ENCODE peak calls at places on chromosome 15, in ten cellular contexts. Q, D, W, G, B, O, N, P, Z and J are unnamed samples.

GRCh38 chr15:77370580-77370979 is 49.3 kb downstream of the PEAK1 start:
- DNase-seq in Q (peak), D (no peak), W (no peak), G (no peak), B (no peak), O (peak), N (no peak), P (no peak), Z (no peak), J (no peak)

GRCh38 chr15:83107841-83108181 is 366 bp downstream of the TM6SF1 start:
- DNase-seq in Q (no peak), D (no peak), W (no peak), G (no peak), B (no peak), O (no peak), N (no peak), P (no peak), Z (no peak), J (no peak)

GRCh38 chr15:44796508-44796907 is 60.2 kb downstream of the TRIM69 start:
- DNase-seq in Q (no peak), D (no peak), W (no peak), G (no peak), B (no peak), O (no peak), N (no peak), P (no peak), Z (no peak), J (no peak)

GRCh38 chr15:84598250-84598649 is 2.6 kb upstream of the ZSCAN2 start:
- DNase-seq in Q (no peak), D (no peak), W (no peak), G (no peak), B (no peak), O (peak), N (peak), P (peak), Z (no peak), J (peak)

GRCh38 chr15:57305009-57305408 is 71.3 kb upstream of the CGNL1 start:
- DNase-seq in Q (no peak), D (no peak), W (no peak), G (no peak), B (no peak), O (no peak), N (no peak), P (no peak), Z (no peak), J (no peak)

GRCh38 chr15:85162237-85162636 is 180.6 kb downstream of the PDE8A start:
- DNase-seq in Q (no peak), D (no peak), W (no peak), G (no peak), B (no peak), O (no peak), N (no peak), P (no peak), Z (no peak), J (no peak)

GRCh38 chr15:89293012-89293411 is 41.6 kb downstream of the POLG start:
- DNase-seq in Q (no peak), D (no peak), W (no peak), G (no peak), B (no peak), O (no peak), N (no peak), P (no peak), Z (no peak), J (no peak)

GRCh38 chr15:71044006-71044405 is 71.3 kb upstream of the THSD4 start:
- DNase-seq in Q (peak), D (no peak), W (no peak), G (no peak), B (no peak), O (peak), N (peak), P (no peak), Z (no peak), J (no peak)

GRCh38 chr15:56964182-56964581 is 45.7 kb downstream of the TCF12 start:
- DNase-seq in Q (peak), D (peak), W (no peak), G (no peak), B (no peak), O (peak), N (no peak), P (no peak), Z (no peak), J (no peak)

GRCh38 chr15:59838900-59839299 is 149.8 kb upstream of the BNIP2 start:
- DNase-seq in Q (no peak), D (no peak), W (no peak), G (no peak), B (no peak), O (no peak), N (no peak), P (no peak), Z (no peak), J (no peak)

GRCh38 chr15:101568304-101568703 is 78.8 kb upstream of the PCSK6 start:
- DNase-seq in Q (no peak), D (no peak), W (no peak), G (no peak), B (no peak), O (peak), N (no peak), P (no peak), Z (no peak), J (no peak)

GRCh38 chr15:51888593-51889195 is 59.2 kb downstream of the TMOD3 start:
- DNase-seq in Q (peak), D (peak), W (no peak), G (peak), B (no peak), O (peak), N (no peak), P (no peak), Z (no peak), J (no peak)

GRCh38 chr15:81293728-81294500 is 30.0 kb downstream of the STARD5 start:
- DNase-seq in Q (no peak), D (peak), W (no peak), G (no peak), B (no peak), O (no peak), N (no peak), P (peak), Z (peak), J (peak)

GRCh38 chr15:51117270-51117669 is 22.6 kb upstream of the TNFAIP8L3 start:
- DNase-seq in Q (no peak), D (no peak), W (no peak), G (no peak), B (no peak), O (peak), N (peak), P (no peak), Z (no peak), J (no peak)

GRCh38 chr15:69807752-69808151 is 290.0 kb downstream of the TLE3 start:
- DNase-seq in Q (peak), D (no peak), W (no peak), G (no peak), B (no peak), O (peak), N (peak), P (no peak), Z (no peak), J (no peak)

GRCh38 chr15:73851679-73852078 is 21.7 kb upstream of the TBC1D21 start:
- DNase-seq in Q (peak), D (peak), W (peak), G (peak), B (no peak), O (peak), N (peak), P (no peak), Z (peak), J (no peak)

GRCh38 chr15:79640206-79640605 is 208.1 kb downstream of the MINAR1 start:
- DNase-seq in Q (peak), D (no peak), W (peak), G (no peak), B (no peak), O (peak), N (peak), P (no peak), Z (no peak), J (no peak)

GRCh38 chr15:74053497-74053896 is 28.9 kb downstream of the GOLGA6A start:
- DNase-seq in Q (no peak), D (no peak), W (no peak), G (no peak), B (no peak), O (no peak), N (no peak), P (peak), Z (no peak), J (no peak)

GRCh38 chr15:85693277-85693676 is 101.4 kb downstream of the KLHL25 start:
- DNase-seq in Q (no peak), D (no peak), W (no peak), G (no peak), B (no peak), O (no peak), N (no peak), P (no peak), Z (no peak), J (no peak)

GRCh38 chr15:97522362-97522761 is 438.1 kb upstream of the ARRDC4 start:
- DNase-seq in Q (no peak), D (no peak), W (no peak), G (no peak), B (peak), O (no peak), N (no peak), P (no peak), Z (no peak), J (no peak)

GRCh38 chr15:63544253-63545026 is 40.0 kb downstream of the USP3 start:
- DNase-seq in Q (no peak), D (no peak), W (no peak), G (no peak), B (no peak), O (no peak), N (no peak), P (no peak), Z (no peak), J (no peak)

GRCh38 chr15:22229971-22230815 is 149.9 kb downstream of the OR4M2 start:
- DNase-seq in Q (no peak), D (no peak), W (no peak), G (no peak), B (no peak), O (no peak), N (peak), P (no peak), Z (no peak), J (no peak)

GRCh38 chr15:74320358-74321247 is 46.8 kb downstream of the CYP11A1 start:
- DNase-seq in Q (peak), D (peak), W (peak), G (peak), B (no peak), O (peak), N (peak), P (no peak), Z (peak), J (no peak)

GRCh38 chr15:26158176-26158575 is 295.0 kb upstream of the ATP10A start:
- DNase-seq in Q (no peak), D (no peak), W (no peak), G (no peak), B (no peak), O (no peak), N (no peak), P (no peak), Z (no peak), J (no peak)

GRCh38 chr15:76936671-76937070 is 5.1 kb downstream of the RCN2 start:
- DNase-seq in Q (peak), D (no peak), W (no peak), G (no peak), B (no peak), O (peak), N (peak), P (no peak), Z (no peak), J (no peak)

GRCh38 chr15:89377842-89378698 is 43.4 kb upstream of the POLG start:
- DNase-seq in Q (no peak), D (no peak), W (no peak), G (no peak), B (no peak), O (no peak), N (no peak), P (peak), Z (no peak), J (no peak)

GRCh38 chr15:36884404-36885335 is 215.7 kb downstream of the MEIS2 start:
- DNase-seq in Q (no peak), D (no peak), W (no peak), G (no peak), B (no peak), O (no peak), N (no peak), P (no peak), Z (no peak), J (no peak)

GRCh38 chr15:99416191-99417188 is 149.3 kb upstream of the MEF2A start:
- DNase-seq in Q (no peak), D (peak), W (no peak), G (no peak), B (no peak), O (no peak), N (no peak), P (no peak), Z (no peak), J (no peak)

GRCh38 chr15:70342141-70342540 is 244.4 kb upstream of the TLE3 start:
- DNase-seq in Q (no peak), D (no peak), W (no peak), G (no peak), B (no peak), O (no peak), N (no peak), P (no peak), Z (no peak), J (no peak)

GRCh38 chr15:73650387-73651126 is 17.4 kb upstream of the NPTN start:
- DNase-seq in Q (peak), D (peak), W (no peak), G (no peak), B (no peak), O (peak), N (peak), P (no peak), Z (no peak), J (no peak)

GRCh38 chr15:73937726-73938125 is 11.5 kb downstream of the LOXL1 start:
- DNase-seq in Q (no peak), D (no peak), W (no peak), G (no peak), B (no peak), O (no peak), N (no peak), P (no peak), Z (no peak), J (no peak)